ENCODE peak calls at places on chromosome 14, in five cellular contexts. One of them, this sample, is unnamed.

GRCh38 chr14:77375973-77376372 is 921 bp downstream of the TMED8 start:
- DNase-seq in aorta: no peak
- DNase-seq in HTR-8/SVneo: no peak
- DNase-seq in NT2/D1: no peak
- DNase-seq in fibroblast of lung: no peak
- DNase-seq in this sample: no peak

GRCh38 chr14:30214014-30214413 is 286.4 kb upstream of the PRKD1 start:
- DNase-seq in aorta: no peak
- DNase-seq in HTR-8/SVneo: no peak
- DNase-seq in NT2/D1: no peak
- DNase-seq in fibroblast of lung: no peak
- DNase-seq in this sample: no peak

GRCh38 chr14:74881425-74882102 is at the start of gene DLST:
- DNase-seq in aorta: peak; percentile 91
- DNase-seq in HTR-8/SVneo: peak; percentile 100
- DNase-seq in NT2/D1: peak; percentile 64
- DNase-seq in fibroblast of lung: peak; percentile 86
- DNase-seq in this sample: peak; percentile 50

GRCh38 chr14:76827696-76828301 is 1.6 kb downstream of the LRRC74A start:
- DNase-seq in aorta: no peak
- DNase-seq in HTR-8/SVneo: no peak
- DNase-seq in NT2/D1: no peak
- DNase-seq in fibroblast of lung: no peak
- DNase-seq in this sample: no peak

GRCh38 chr14:74735113-74735512 is 22.2 kb downstream of the FCF1 start:
- DNase-seq in aorta: no peak
- DNase-seq in HTR-8/SVneo: no peak
- DNase-seq in NT2/D1: no peak
- DNase-seq in fibroblast of lung: no peak
- DNase-seq in this sample: no peak

GRCh38 chr14:88346048-88346639 is 23.1 kb upstream of the KCNK10 start:
- DNase-seq in aorta: no peak
- DNase-seq in HTR-8/SVneo: no peak
- DNase-seq in NT2/D1: no peak
- DNase-seq in fibroblast of lung: no peak
- DNase-seq in this sample: peak; percentile 15

GRCh38 chr14:55245657-55246268 is 25.5 kb upstream of the FBXO34 start:
- DNase-seq in aorta: no peak
- DNase-seq in HTR-8/SVneo: peak; percentile 50
- DNase-seq in NT2/D1: no peak
- DNase-seq in fibroblast of lung: peak; percentile 42
- DNase-seq in this sample: no peak

GRCh38 chr14:76320486-76320885 is 55.5 kb upstream of the ESRRB start:
- DNase-seq in aorta: no peak
- DNase-seq in HTR-8/SVneo: no peak
- DNase-seq in NT2/D1: no peak
- DNase-seq in fibroblast of lung: no peak
- DNase-seq in this sample: no peak

GRCh38 chr14:89364316-89364715 is 52.7 kb downstream of the FOXN3 start:
- DNase-seq in aorta: no peak
- DNase-seq in HTR-8/SVneo: no peak
- DNase-seq in NT2/D1: no peak
- DNase-seq in fibroblast of lung: no peak
- DNase-seq in this sample: no peak

GRCh38 chr14:67663633-67664032 is 10.8 kb downstream of the VTI1B start:
- DNase-seq in aorta: no peak
- DNase-seq in HTR-8/SVneo: no peak
- DNase-seq in NT2/D1: no peak
- DNase-seq in fibroblast of lung: no peak
- DNase-seq in this sample: no peak

GRCh38 chr14:47976139-47976538 is 300.7 kb upstream of the MDGA2 start:
- DNase-seq in aorta: no peak
- DNase-seq in HTR-8/SVneo: no peak
- DNase-seq in NT2/D1: no peak
- DNase-seq in fibroblast of lung: no peak
- DNase-seq in this sample: no peak

GRCh38 chr14:55850803-55851202 is 267.4 kb upstream of the PELI2 start:
- DNase-seq in aorta: no peak
- DNase-seq in HTR-8/SVneo: no peak
- DNase-seq in NT2/D1: no peak
- DNase-seq in fibroblast of lung: peak; percentile 76
- DNase-seq in this sample: peak; percentile 17

GRCh38 chr14:30283822-30284446 is 275.0 kb upstream of the G2E3 start:
- DNase-seq in aorta: no peak
- DNase-seq in HTR-8/SVneo: peak; percentile 30
- DNase-seq in NT2/D1: peak; percentile 35
- DNase-seq in fibroblast of lung: peak; percentile 68
- DNase-seq in this sample: peak; percentile 25

GRCh38 chr14:90561031-90561430 is 164.2 kb downstream of the CALM1 start:
- DNase-seq in aorta: peak; percentile 24
- DNase-seq in HTR-8/SVneo: no peak
- DNase-seq in NT2/D1: no peak
- DNase-seq in fibroblast of lung: no peak
- DNase-seq in this sample: no peak

GRCh38 chr14:92973265-92973797 is 50.4 kb downstream of the CHGA start:
- DNase-seq in aorta: peak; percentile 63
- DNase-seq in HTR-8/SVneo: peak; percentile 43
- DNase-seq in NT2/D1: peak; percentile 38
- DNase-seq in fibroblast of lung: peak; percentile 56
- DNase-seq in this sample: peak; percentile 40

GRCh38 chr14:68033533-68033932 is 214.0 kb downstream of the RAD51B start:
- DNase-seq in aorta: no peak
- DNase-seq in HTR-8/SVneo: no peak
- DNase-seq in NT2/D1: no peak
- DNase-seq in fibroblast of lung: no peak
- DNase-seq in this sample: no peak

GRCh38 chr14:21894003-21894897 is 220.6 kb upstream of the OR4E1 start:
- DNase-seq in aorta: no peak
- DNase-seq in HTR-8/SVneo: no peak
- DNase-seq in NT2/D1: peak; percentile 13
- DNase-seq in fibroblast of lung: no peak
- DNase-seq in this sample: no peak

GRCh38 chr14:52767058-52767833 is 24.2 kb downstream of the GNPNAT1 start:
- DNase-seq in aorta: no peak
- DNase-seq in HTR-8/SVneo: no peak
- DNase-seq in NT2/D1: no peak
- DNase-seq in fibroblast of lung: no peak
- DNase-seq in this sample: no peak

GRCh38 chr14:91242635-91243034 is 1.9 kb downstream of the GPR68 start:
- DNase-seq in aorta: no peak
- DNase-seq in HTR-8/SVneo: no peak
- DNase-seq in NT2/D1: no peak
- DNase-seq in fibroblast of lung: no peak
- DNase-seq in this sample: no peak

GRCh38 chr14:85531141-85531593 is 1.2 kb downstream of the FLRT2 start:
- DNase-seq in aorta: peak; percentile 62
- DNase-seq in HTR-8/SVneo: peak; percentile 20
- DNase-seq in NT2/D1: no peak
- DNase-seq in fibroblast of lung: peak; percentile 80
- DNase-seq in this sample: no peak

GRCh38 chr14:50677527-50678063 is 9.5 kb upstream of the SAV1 start:
- DNase-seq in aorta: no peak
- DNase-seq in HTR-8/SVneo: no peak
- DNase-seq in NT2/D1: no peak
- DNase-seq in fibroblast of lung: peak; percentile 43
- DNase-seq in this sample: no peak

GRCh38 chr14:102437997-102438922 is 71.3 kb downstream of the ANKRD9 start:
- DNase-seq in aorta: peak; percentile 92
- DNase-seq in HTR-8/SVneo: peak; percentile 94
- DNase-seq in NT2/D1: peak; percentile 70
- DNase-seq in fibroblast of lung: peak; percentile 79
- DNase-seq in this sample: peak; percentile 32

GRCh38 chr14:61561657-61562276 is 133.5 kb upstream of the HIF1A start:
- DNase-seq in aorta: peak; percentile 91
- DNase-seq in HTR-8/SVneo: peak; percentile 99
- DNase-seq in NT2/D1: no peak
- DNase-seq in fibroblast of lung: peak; percentile 90
- DNase-seq in this sample: peak; percentile 88

GRCh38 chr14:51176819-51177218 is 63.2 kb upstream of the TMX1 start:
- DNase-seq in aorta: no peak
- DNase-seq in HTR-8/SVneo: no peak
- DNase-seq in NT2/D1: peak; percentile 40
- DNase-seq in fibroblast of lung: no peak
- DNase-seq in this sample: no peak

GRCh38 chr14:69699743-69700309 is 67.1 kb upstream of the SRSF5 start:
- DNase-seq in aorta: no peak
- DNase-seq in HTR-8/SVneo: no peak
- DNase-seq in NT2/D1: no peak
- DNase-seq in fibroblast of lung: no peak
- DNase-seq in this sample: no peak

GRCh38 chr14:32252030-32252670 is 49.1 kb upstream of the RNU6-8 start:
- DNase-seq in aorta: no peak
- DNase-seq in HTR-8/SVneo: peak; percentile 81
- DNase-seq in NT2/D1: peak; percentile 25
- DNase-seq in fibroblast of lung: peak; percentile 85
- DNase-seq in this sample: peak; percentile 62

GRCh38 chr14:69828372-69828771 is 31.3 kb upstream of the SLC10A1 start:
- DNase-seq in aorta: no peak
- DNase-seq in HTR-8/SVneo: no peak
- DNase-seq in NT2/D1: no peak
- DNase-seq in fibroblast of lung: no peak
- DNase-seq in this sample: no peak

GRCh38 chr14:68779761-68780323 is 13.0 kb downstream of the ZFP36L1 start:
- DNase-seq in aorta: no peak
- DNase-seq in HTR-8/SVneo: no peak
- DNase-seq in NT2/D1: no peak
- DNase-seq in fibroblast of lung: peak; percentile 88
- DNase-seq in this sample: peak; percentile 90

GRCh38 chr14:30798961-30799360 is 75.4 kb upstream of the COCH start:
- DNase-seq in aorta: no peak
- DNase-seq in HTR-8/SVneo: no peak
- DNase-seq in NT2/D1: no peak
- DNase-seq in fibroblast of lung: no peak
- DNase-seq in this sample: no peak

GRCh38 chr14:49923442-49923841 is 30.6 kb downstream of the ARF6 start:
- DNase-seq in aorta: no peak
- DNase-seq in HTR-8/SVneo: no peak
- DNase-seq in NT2/D1: no peak
- DNase-seq in fibroblast of lung: no peak
- DNase-seq in this sample: no peak

GRCh38 chr14:26598081-26598671 is 343 bp upstream of the NOVA1 start:
- DNase-seq in aorta: peak; percentile 85
- DNase-seq in HTR-8/SVneo: peak; percentile 90
- DNase-seq in NT2/D1: peak; percentile 82
- DNase-seq in fibroblast of lung: peak; percentile 97
- DNase-seq in this sample: no peak

GRCh38 chr14:20440882-20441281 is 4.9 kb upstream of the KLHL33 start:
- DNase-seq in aorta: no peak
- DNase-seq in HTR-8/SVneo: no peak
- DNase-seq in NT2/D1: no peak
- DNase-seq in fibroblast of lung: no peak
- DNase-seq in this sample: no peak

GRCh38 chr14:50001999-50002925 is 109.4 kb downstream of the ARF6 start:
- DNase-seq in aorta: peak; percentile 60
- DNase-seq in HTR-8/SVneo: no peak
- DNase-seq in NT2/D1: no peak
- DNase-seq in fibroblast of lung: no peak
- DNase-seq in this sample: no peak

GRCh38 chr14:49982522-49982951 is 89.7 kb downstream of the ARF6 start:
- DNase-seq in aorta: peak; percentile 68
- DNase-seq in HTR-8/SVneo: no peak
- DNase-seq in NT2/D1: no peak
- DNase-seq in fibroblast of lung: peak; percentile 89
- DNase-seq in this sample: no peak

GRCh38 chr14:33432407-33433023 is 493.8 kb downstream of the NPAS3 start:
- DNase-seq in aorta: no peak
- DNase-seq in HTR-8/SVneo: no peak
- DNase-seq in NT2/D1: no peak
- DNase-seq in fibroblast of lung: peak; percentile 63
- DNase-seq in this sample: no peak

GRCh38 chr14:100708349-100709217 is 18.1 kb upstream of the DLK1 start:
- DNase-seq in aorta: no peak
- DNase-seq in HTR-8/SVneo: no peak
- DNase-seq in NT2/D1: no peak
- DNase-seq in fibroblast of lung: peak; percentile 74
- DNase-seq in this sample: no peak

This sample was measured in HFF-Myc.